ENCODE peak calls at places on chromosomes 12 and 14, in nine cellular contexts. B is lung; A is neuronal stem cell; Y is spleen; G is ovary; Q is lower lobe of right lung; D is effector memory CD4-positive, alpha-beta T cell; K is SJCRH30; H is heart left ventricle. J is an unnamed sample.

GRCh38 chr12:108839011-108839889 is 18.1 kb downstream of the SSH1 start:
- DNase-seq in B (no peak), A (no peak), Y (peak; percentile 87), G (no peak), Q (peak; percentile 58), D (no peak), K (no peak), H (peak; percentile 64), J (peak; percentile 77)

GRCh38 chr14:67417633-67418032 is 5.7 kb upstream of the PLEK2 start:
- DNase-seq in B (peak; percentile 41), A (no peak), Y (no peak), G (no peak), Q (no peak), D (no peak), K (no peak), H (no peak), J (no peak)

GRCh38 chr12:24937553-24938244 is 11.2 kb downstream of the BCAT1 start:
- DNase-seq in B (no peak), A (no peak), Y (no peak), G (no peak), Q (no peak), D (no peak), K (no peak), H (no peak), J (peak; percentile 29)

GRCh38 chr12:66740257-66740656 is 61.4 kb upstream of the GRIP1 start:
- DNase-seq in B (no peak), A (no peak), Y (no peak), G (no peak), Q (no peak), D (no peak), K (no peak), H (no peak), J (no peak)

GRCh38 chr14:50599700-50600444 is 39.9 kb downstream of the ATL1 start:
- DNase-seq in B (no peak), A (peak; percentile 20), Y (no peak), G (no peak), Q (no peak), D (no peak), K (no peak), H (no peak), J (no peak)

GRCh38 chr14:70827366-70828151 is 18.2 kb upstream of the MAP3K9 start:
- DNase-seq in B (no peak), A (no peak), Y (no peak), G (no peak), Q (no peak), D (no peak), K (no peak), H (no peak), J (peak; percentile 8)

GRCh38 chr12:107779077-107779840 is 4.8 kb downstream of the ASCL4 start:
- DNase-seq in B (no peak), A (no peak), Y (no peak), G (no peak), Q (no peak), D (no peak), K (no peak), H (peak; percentile 32), J (no peak)

GRCh38 chr12:116539905-116540482 is 19.2 kb upstream of the MAP1LC3B2 start:
- DNase-seq in B (no peak), A (peak; percentile 66), Y (no peak), G (peak; percentile 52), Q (peak; percentile 54), D (no peak), K (no peak), H (peak; percentile 67), J (peak; percentile 40)

GRCh38 chr12:66241061-66242043 is 52.3 kb downstream of the IRAK3 start:
- DNase-seq in B (no peak), A (no peak), Y (no peak), G (no peak), Q (no peak), D (no peak), K (peak; percentile 72), H (no peak), J (peak; percentile 9)

GRCh38 chr12:29574500-29574899 is 77.0 kb upstream of the OVCH1 start:
- DNase-seq in B (no peak), A (no peak), Y (no peak), G (no peak), Q (no peak), D (no peak), K (no peak), H (no peak), J (no peak)

GRCh38 chr14:95432152-95433093 is 84.0 kb downstream of the SYNE3 start:
- DNase-seq in B (no peak), A (no peak), Y (no peak), G (peak; percentile 68), Q (no peak), D (no peak), K (peak; percentile 52), H (peak; percentile 68), J (peak; percentile 14)

GRCh38 chr12:85277900-85278597 is 2.0 kb upstream of the ALX1 start:
- DNase-seq in B (no peak), A (peak; percentile 37), Y (peak; percentile 59), G (no peak), Q (peak; percentile 24), D (no peak), K (no peak), H (no peak), J (no peak)
- H3K27me3 ChIP-seq in B (peaks cover 16% of the 10 kb centered on the region), A (peaks cover 56% of the 10 kb centered on the region), Y (peaks cover 5% of the 10 kb centered on the region), G (no peaks in the 10 kb centered on the region), Q (peaks cover 96% of the 10 kb centered on the region), D (peaks cover 18% of the 10 kb centered on the region), K (no peaks in the 10 kb centered on the region), H (peaks cover 99% of the 10 kb centered on the region), J (no peaks in the 10 kb centered on the region)

GRCh38 chr14:31682768-31683167 is 121.6 kb downstream of the NUBPL start:
- DNase-seq in B (no peak), A (no peak), Y (no peak), G (no peak), Q (no peak), D (no peak), K (no peak), H (no peak), J (no peak)
- H3K27me3 ChIP-seq in B (no peaks in the 10 kb centered on the region), A (no peaks in the 10 kb centered on the region), Y (no peaks in the 10 kb centered on the region), G (no peaks in the 10 kb centered on the region), Q (no peaks in the 10 kb centered on the region), D (no peaks in the 10 kb centered on the region), K (no peaks in the 10 kb centered on the region), H (no peaks in the 10 kb centered on the region), J (no peaks in the 10 kb centered on the region)

DNA sequence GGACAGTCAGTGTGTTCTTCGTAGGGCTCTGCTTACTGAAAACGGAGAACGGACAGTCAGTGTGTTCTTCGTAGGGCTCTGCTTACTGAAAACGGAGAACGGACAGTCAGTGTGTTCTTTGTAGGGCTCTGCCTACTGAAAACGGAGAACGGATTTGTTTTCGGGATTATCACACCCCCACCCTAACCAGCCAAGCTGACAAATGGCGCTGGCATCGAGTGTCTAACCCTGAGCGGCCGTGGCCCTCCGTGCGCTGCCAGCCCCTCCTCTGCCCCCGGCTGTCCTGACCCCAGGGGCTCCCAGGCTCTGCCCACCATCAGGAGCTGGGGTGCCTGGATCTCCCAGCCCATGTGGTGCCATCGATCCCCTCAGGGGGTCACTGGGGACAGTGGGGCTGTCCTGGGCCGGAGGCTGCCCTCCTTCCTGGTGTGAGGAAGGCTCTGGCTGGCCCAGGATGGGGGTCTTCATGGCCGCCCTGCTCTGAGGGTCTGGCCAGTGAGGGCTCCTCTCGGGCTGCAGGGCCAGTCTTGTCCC is 57.3 kb downstream of the FBRSL1 start:
- DNase-seq in B (no peak), A (no peak), Y (no peak), G (no peak), Q (no peak), D (no peak), K (no peak), H (no peak), J (no peak)
- H3K27me3 ChIP-seq in B (no peaks in the 10 kb centered on the region), A (no peaks in the 10 kb centered on the region), Y (no peaks in the 10 kb centered on the region), G (no peaks in the 10 kb centered on the region), Q (no peaks in the 10 kb centered on the region), D (no peaks in the 10 kb centered on the region), K (no peaks in the 10 kb centered on the region), H (no peaks in the 10 kb centered on the region), J (no peaks in the 10 kb centered on the region)

DNA sequence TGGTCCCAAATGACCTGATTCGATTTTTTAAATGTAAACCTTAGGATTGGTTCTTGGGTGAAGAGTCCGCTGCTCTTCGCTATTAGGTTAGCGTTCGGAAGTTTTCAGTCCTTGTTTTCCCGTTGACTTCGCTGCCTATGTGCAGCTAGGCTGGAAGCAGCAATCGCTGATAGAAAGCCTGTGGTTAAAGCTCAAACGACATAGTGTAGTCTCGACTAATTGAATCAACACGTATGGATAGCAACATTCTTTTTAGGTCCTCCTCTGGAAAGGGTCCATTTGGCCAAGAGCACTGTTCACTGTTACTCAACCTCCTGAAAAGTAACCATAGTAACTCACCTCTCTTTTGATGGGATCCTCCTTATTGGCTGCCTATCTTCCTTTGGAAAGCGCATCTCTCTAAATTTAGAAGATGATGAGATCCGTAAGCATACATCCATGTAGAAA is 355.5 kb downstream of the SNAPC1 start:
- DNase-seq in B (no peak), A (no peak), Y (no peak), G (no peak), Q (no peak), D (no peak), K (no peak), H (no peak), J (no peak)
- H3K27me3 ChIP-seq in B (no peaks in the 10 kb centered on the region), A (peaks cover 53% of the 10 kb centered on the region), Y (no peaks in the 10 kb centered on the region), G (no peaks in the 10 kb centered on the region), Q (peaks cover 54% of the 10 kb centered on the region), D (peaks cover 15% of the 10 kb centered on the region), K (peaks cover 6% of the 10 kb centered on the region), H (peaks cover 33% of the 10 kb centered on the region), J (peaks cover 23% of the 10 kb centered on the region)

GRCh38 chr14:105126126-105126969 is 42.2 kb downstream of the JAG2 start:
- DNase-seq in B (no peak), A (no peak), Y (no peak), G (no peak), Q (no peak), D (no peak), K (no peak), H (no peak), J (no peak)

GRCh38 chr14:105123266-105123665 is 45.3 kb downstream of the JAG2 start:
- DNase-seq in B (no peak), A (no peak), Y (no peak), G (no peak), Q (no peak), D (no peak), K (no peak), H (no peak), J (no peak)

GRCh38 chr14:105124837-105125222 is 43.7 kb downstream of the JAG2 start:
- DNase-seq in B (no peak), A (no peak), Y (no peak), G (no peak), Q (no peak), D (no peak), K (no peak), H (no peak), J (no peak)

GRCh38 chr14:105126970-105127307 is 41.6 kb downstream of the JAG2 start:
- DNase-seq in B (no peak), A (no peak), Y (no peak), G (no peak), Q (no peak), D (no peak), K (no peak), H (no peak), J (no peak)

GRCh38 chr14:105123981-105124836 is 44.4 kb downstream of the JAG2 start:
- DNase-seq in B (no peak), A (no peak), Y (no peak), G (no peak), Q (no peak), D (no peak), K (no peak), H (no peak), J (no peak)
- H3K27me3 ChIP-seq in B (no peaks in the 10 kb centered on the region), A (peaks cover 47% of the 10 kb centered on the region), Y (no peaks in the 10 kb centered on the region), G (no peaks in the 10 kb centered on the region), Q (peaks cover 3% of the 10 kb centered on the region), D (no peaks in the 10 kb centered on the region), K (peaks cover 7% of the 10 kb centered on the region), H (peaks cover 3% of the 10 kb centered on the region), J (peaks cover 6% of the 10 kb centered on the region)

J was measured in MG63.